ENCODE peak calls at places on chromosome 1, in ten cellular contexts. C, R, F, P, W, S, L, K, T and V are unnamed samples.

GRCh38 chr1:41806472-41807155 is 112.1 kb downstream of the HIVEP3 start:
- DNase-seq in C (no peak), R (no peak), F (no peak), P (no peak), W (no peak), S (no peak), L (no peak), K (no peak), T (no peak), V (no peak)

GRCh38 chr1:208129057-208129456 is 115.1 kb downstream of the PLXNA2 start:
- DNase-seq in C (no peak), R (no peak), F (no peak), P (no peak), W (no peak), S (no peak), L (no peak), K (no peak), T (peak), V (no peak)

GRCh38 chr1:157955269-157955668 is 38.2 kb upstream of the KIRREL1 start:
- DNase-seq in C (no peak), R (no peak), F (no peak), P (no peak), W (no peak), S (no peak), L (no peak), K (no peak), T (no peak), V (no peak)

GRCh38 chr1:5692649-5693048 is 299.6 kb downstream of the NPHP4 start:
- DNase-seq in C (no peak), R (no peak), F (no peak), P (peak), W (no peak), S (no peak), L (no peak), K (no peak), T (no peak), V (no peak)

GRCh38 chr1:228749765-228750164 is 14.5 kb downstream of the RHOU start:
- DNase-seq in C (no peak), R (no peak), F (no peak), P (no peak), W (no peak), S (no peak), L (no peak), K (no peak), T (no peak), V (no peak)

GRCh38 chr1:109482796-109483638 is 688 bp upstream of the ATXN7L2 start:
- DNase-seq in C (peak), R (no peak), F (no peak), P (peak), W (peak), S (peak), L (no peak), K (peak), T (peak), V (no peak)

GRCh38 chr1:40041466-40041838 is 923 bp downstream of the CAP1 start:
- DNase-seq in C (peak), R (no peak), F (no peak), P (no peak), W (peak), S (no peak), L (no peak), K (peak), T (no peak), V (no peak)

GRCh38 chr1:39104158-39105060 is 78.3 kb downstream of the NDUFS5 start:
- DNase-seq in C (peak), R (peak), F (no peak), P (peak), W (no peak), S (peak), L (peak), K (peak), T (no peak), V (no peak)

GRCh38 chr1:208835082-208835467 is 590.9 kb upstream of the PLXNA2 start:
- DNase-seq in C (no peak), R (no peak), F (peak), P (no peak), W (no peak), S (peak), L (no peak), K (no peak), T (no peak), V (no peak)

GRCh38 chr1:154784924-154785531 is 85.1 kb downstream of the KCNN3 start:
- DNase-seq in C (peak), R (no peak), F (no peak), P (no peak), W (peak), S (peak), L (no peak), K (no peak), T (no peak), V (peak)

GRCh38 chr1:228867951-228868730 is 132.9 kb downstream of the RHOU start:
- DNase-seq in C (no peak), R (no peak), F (no peak), P (no peak), W (no peak), S (no peak), L (no peak), K (no peak), T (no peak), V (no peak)

DNA sequence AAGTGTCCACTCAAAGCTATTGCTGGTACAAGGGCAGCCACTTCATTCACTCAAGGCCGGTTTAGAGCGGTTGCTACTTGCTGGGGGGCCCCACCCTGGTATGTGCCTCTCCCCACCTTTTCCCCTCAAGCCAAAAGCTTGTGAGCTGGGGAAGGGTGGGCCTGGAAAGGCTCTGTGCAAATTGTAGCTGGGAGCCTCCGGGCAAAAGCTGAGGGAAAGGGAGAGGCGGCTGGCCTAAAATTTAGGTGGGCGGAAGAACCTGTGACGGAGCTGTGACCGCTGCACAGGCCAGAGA is 306 bp upstream of the SH3D21 start:
- DNase-seq in C (no peak), R (peak), F (no peak), P (peak), W (no peak), S (no peak), L (no peak), K (no peak), T (no peak), V (no peak)
- H3K4me3 ChIP-seq in C (no peak), R (peak), F (no peak), P (no peak), W (peak), S (peak), L (peak), K (no peak), T (no peak), V (peak)

GRCh38 chr1:156410740-156411139 is 41.7 kb downstream of the RHBG start:
- DNase-seq in C (no peak), R (no peak), F (no peak), P (no peak), W (no peak), S (no peak), L (no peak), K (no peak), T (no peak), V (no peak)
- H2AFZ ChIP-seq in C (no peak), R (no peak), F (no peak), P (no peak), W (no peak), S (no peak), L (no peak), K (no peak), T (no peak), V (no peak)

GRCh38 chr1:47230692-47231313 is 1.2 kb downstream of the TAL1 start:
- DNase-seq in C (no peak), R (no peak), F (no peak), P (no peak), W (no peak), S (peak), L (no peak), K (no peak), T (peak), V (no peak)
- H3K4me3 ChIP-seq in C (peak), R (no peak), F (no peak), P (no peak), W (no peak), S (peak), L (no peak), K (no peak), T (no peak), V (no peak)

GRCh38 chr1:65918564-65918963 is 125.9 kb downstream of the PDE4B start:
- DNase-seq in C (no peak), R (no peak), F (no peak), P (no peak), W (no peak), S (no peak), L (no peak), K (no peak), T (no peak), V (no peak)
- H2AFZ ChIP-seq in C (no peak), R (no peak), F (peak), P (no peak), W (no peak), S (no peak), L (no peak), K (peak), T (no peak), V (no peak)